ENCODE peak calls at places on chromosomes 2 and 18, in four cellular contexts. N is cardiac muscle cell, G is Karpas-422, D is upper lobe of right lung. U is an unnamed sample.

GRCh38 chr18:8601277-8602032 is 7.8 kb upstream of the RAB12 start:
- DNase-seq in N (no peak), G (peak; percentile 51), D (no peak), U (no peak)

GRCh38 chr18:47719096-47719780 is 211.2 kb downstream of the SMAD2 start:
- DNase-seq in N (no peak), G (no peak), D (no peak), U (no peak)

GRCh38 chr2:223488814-223489213 is 113.3 kb downstream of the SCG2 start:
- DNase-seq in N (no peak), G (no peak), D (no peak), U (no peak)

GRCh38 chr2:30465171-30465545 is 18.1 kb downstream of the LCLAT1 start:
- DNase-seq in N (no peak), G (no peak), D (no peak), U (no peak)

GRCh38 chr2:102540882-102541281 is 67.9 kb downstream of the SLC9A4 start:
- DNase-seq in N (no peak), G (no peak), D (no peak), U (no peak)

GRCh38 chr18:28041366-28041765 is 135.6 kb downstream of the CDH2 start:
- DNase-seq in N (peak; percentile 49), G (no peak), D (no peak), U (no peak)

GRCh38 chr2:207813221-207813916 is 43.7 kb upstream of the FZD5 start:
- DNase-seq in N (no peak), G (no peak), D (no peak), U (no peak)

GRCh38 chr2:143545643-143546275 is 416.5 kb downstream of the ARHGAP15 start:
- DNase-seq in N (no peak), G (no peak), D (no peak), U (no peak)

GRCh38 chr2:217816396-217816869 is 186.4 kb downstream of the TNS1 start:
- DNase-seq in N (peak; percentile 82), G (no peak), D (no peak), U (no peak)

GRCh38 chr18:63591725-63592124 is 4.6 kb downstream of the SERPINB13 start:
- DNase-seq in N (no peak), G (no peak), D (no peak), U (no peak)

GRCh38 chr18:63590368-63590767 is 3.2 kb downstream of the SERPINB13 start:
- DNase-seq in N (no peak), G (no peak), D (peak; percentile 69), U (no peak)

GRCh38 chr18:63590966-63591695 is 4.0 kb downstream of the SERPINB13 start:
- DNase-seq in N (no peak), G (no peak), D (no peak), U (no peak)

GRCh38 chr18:63588869-63589268 is 1.7 kb downstream of the SERPINB13 start:
- DNase-seq in N (no peak), G (no peak), D (no peak), U (no peak)

GRCh38 chr18:63592506-63592905 is 5.4 kb downstream of the SERPINB13 start:
- DNase-seq in N (no peak), G (no peak), D (no peak), U (no peak)
- H3K4me1 ChIP-seq in N (no peaks in the 10 kb centered on the region), G (no peaks in the 10 kb centered on the region), D (no peaks in the 10 kb centered on the region), U (no peaks in the 10 kb centered on the region)

GRCh38 chr2:62034715-62035114 is 129.2 kb downstream of the COMMD1 start:
- DNase-seq in N (no peak), G (no peak), D (no peak), U (no peak)

GRCh38 chr2:62032096-62032495 is 126.6 kb downstream of the COMMD1 start:
- DNase-seq in N (no peak), G (no peak), D (no peak), U (no peak)

GRCh38 chr2:62030902-62031301 is 125.4 kb downstream of the COMMD1 start:
- DNase-seq in N (no peak), G (no peak), D (no peak), U (no peak)

GRCh38 chr2:62029910-62030309 is 124.4 kb downstream of the COMMD1 start:
- DNase-seq in N (no peak), G (no peak), D (no peak), U (no peak)
- H3K36me3 ChIP-seq in N (no peaks in the 10 kb centered on the region), G (no peaks in the 10 kb centered on the region), D (no peaks in the 10 kb centered on the region), U (no peaks in the 10 kb centered on the region)

DNA sequence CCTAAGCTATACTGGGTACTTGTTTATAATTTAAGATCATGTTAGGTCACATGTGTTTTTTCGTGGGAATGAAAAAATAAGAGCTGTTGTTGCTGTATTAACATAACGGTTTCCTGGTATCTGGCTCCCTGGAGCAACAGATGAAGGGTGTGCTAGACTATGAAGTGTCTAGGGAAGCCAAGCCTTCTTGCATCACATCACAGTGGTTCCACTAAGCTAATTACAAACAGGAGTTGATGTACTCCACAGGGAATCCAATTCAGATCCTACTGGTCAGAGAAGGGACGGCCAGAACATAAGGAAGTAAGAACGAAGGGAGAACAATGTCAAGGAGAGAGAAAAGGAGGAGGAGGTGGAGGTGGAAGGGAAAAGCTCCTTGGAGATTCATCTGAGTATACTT is 193.0 kb upstream of the CYP26B1 start:
- DNase-seq in N (no peak), G (no peak), D (no peak), U (no peak)
- H3K4me3 ChIP-seq in N (no peak overlapping the region), G (no peak overlapping the region), D (no peak overlapping the region), U (no peak overlapping the region)

GRCh38 chr2:54546925-54547324 is 90.8 kb downstream of the SPTBN1 start:
- DNase-seq in N (no peak), G (no peak), D (no peak), U (no peak)
- H3K4me1 ChIP-seq in N (peaks cover 43% of the 10 kb centered on the region), G (no peaks in the 10 kb centered on the region), D (peaks cover 24% of the 10 kb centered on the region), U (no peaks in the 10 kb centered on the region)

U was measured in effector memory CD4-positive, alpha-beta T cell.